ENCODE peak calls at places on chromosomes 4 and X, in nine cellular contexts. Z is CD8-positive, alpha-beta T cell; T is fibroblast of the aortic adventitia; H is CD4-positive, alpha-beta T cell; D is Peyer's patch; K is activated CD8-positive, alpha-beta T cell treated with anti-CD3 and anti-CD28 coated beads for 36 hours; C is tibial artery; Y is GM20000; P is astrocyte of the cerebellum. J is an unnamed sample.

GRCh38 chr4:121950680-121951569 is 935 bp downstream of the TRPC3 start:
- DNase-seq in Z (no peak), C (peak; percentile 66), P (no peak), Y (peak; percentile 65), D (peak; percentile 55), T (no peak), K (peak; percentile 26), H (no peak), J (peak; percentile 48)

GRCh38 chrX:41779058-41779564 is 55.1 kb downstream of the GPR82 start:
- DNase-seq in P (peak; percentile 13), Z (no peak), Y (no peak), K (no peak), D (no peak), C (no peak), H (no peak), T (peak; percentile 49), J (no peak)

GRCh38 chr4:72846280-72847111 is 223.0 kb downstream of the COX18 start:
- DNase-seq in Y (no peak), H (no peak), P (no peak), C (no peak), T (no peak), Z (no peak), D (no peak), K (no peak), J (no peak)

GRCh38 chr4:81449018-81449417 is 22.7 kb downstream of the RASGEF1B start:
- DNase-seq in Z (no peak), Y (no peak), K (no peak), T (no peak), P (no peak), H (no peak), C (no peak), D (no peak), J (no peak)

GRCh38 chr4:168527560-168527959 is 30.7 kb downstream of the PALLD start:
- DNase-seq in K (no peak), D (no peak), H (no peak), T (no peak), Z (no peak), Y (no peak), C (no peak), P (no peak), J (no peak)

GRCh38 chrX:136215559-136215958 is 35.6 kb downstream of the MAP7D3 start:
- DNase-seq in P (peak; percentile 22), T (no peak), Y (no peak), H (no peak), K (no peak), C (no peak), D (no peak), Z (no peak), J (no peak)

GRCh38 chr4:2300431-2300861 is 38.5 kb upstream of the MXD4 start:
- DNase-seq in Z (no peak), T (no peak), P (no peak), H (no peak), K (no peak), D (no peak), Y (no peak), C (peak; percentile 57), J (no peak)

GRCh38 chr4:164614999-164615398 is 138.9 kb upstream of the SMIM31 start:
- DNase-seq in T (no peak), Y (no peak), C (no peak), D (no peak), K (no peak), H (no peak), Z (no peak), P (no peak), J (no peak)

GRCh38 chr4:149754526-149754925 is 61.1 kb downstream of the IQCM start:
- DNase-seq in C (no peak), T (peak; percentile 19), H (no peak), K (no peak), D (no peak), P (peak; percentile 3), Y (no peak), Z (no peak), J (no peak)

GRCh38 chrX:107674480-107675364 is 46.4 kb downstream of the PRPS1 start:
- DNase-seq in D (peak; percentile 84), H (peak; percentile 41), Y (no peak), C (peak; percentile 88), K (peak; percentile 41), P (no peak), T (peak; percentile 32), Z (peak; percentile 16), J (no peak)

GRCh38 chrX:154751669-154752271 is 893 bp upstream of the GAB3 start:
- DNase-seq in K (no peak), H (no peak), P (no peak), Y (no peak), T (no peak), D (no peak), C (no peak), Z (no peak), J (no peak)

GRCh38 chr4:85778809-85779124 is 303.8 kb downstream of the ARHGAP24 start:
- DNase-seq in Y (peak; percentile 30), C (no peak), T (peak; percentile 58), Z (no peak), H (no peak), D (no peak), K (no peak), P (no peak), J (peak; percentile 34)

GRCh38 chr4:1082215-1083182 is 30.9 kb downstream of the RNF212 start:
- DNase-seq in H (no peak), T (peak; percentile 79), K (no peak), Z (no peak), D (peak; percentile 85), Y (no peak), C (peak; percentile 87), P (peak; percentile 24), J (no peak)

GRCh38 chr4:52799813-52800212 is 48.6 kb upstream of the ERVMER34-1 start:
- DNase-seq in H (no peak), C (no peak), P (no peak), D (no peak), Y (no peak), T (no peak), Z (no peak), K (no peak), J (no peak)

GRCh38 chr4:67584496-67584895 is 26.0 kb downstream of the STAP1 start:
- DNase-seq in Z (no peak), C (no peak), K (no peak), P (no peak), T (no peak), H (no peak), Y (no peak), D (no peak), J (no peak)

DNA sequence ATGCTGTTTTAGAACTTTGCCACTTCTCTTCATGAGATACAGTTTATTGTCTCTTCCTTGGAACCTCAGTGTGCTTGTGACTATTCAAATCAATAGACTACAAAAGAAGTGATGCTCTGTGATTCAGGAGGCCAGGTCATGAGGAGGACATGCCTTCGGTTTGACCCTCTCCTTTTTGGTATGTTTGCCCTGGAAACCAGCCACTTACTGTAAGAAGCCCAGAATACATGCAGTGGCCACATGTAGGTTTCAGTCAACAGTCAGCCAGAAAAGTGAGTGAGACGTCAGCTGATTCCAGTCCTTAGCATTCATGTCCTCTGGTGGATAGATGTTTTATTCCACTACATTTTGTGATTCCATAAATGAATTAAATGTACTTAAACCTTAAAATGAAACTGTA is 328.7 kb downstream of the PCDH18 start:
- DNase-seq in D (no peak), K (no peak), Z (no peak), H (no peak), Y (no peak), P (peak; percentile 65), C (no peak), T (peak; percentile 76), J (no peak)
- TF ChIP-seq CTCF in D (no peak), K (no peak), Z (no peak), H (no peak), Y (no peak), P (no peak), C (no peak), T (no peak), J (no peak)

DNA sequence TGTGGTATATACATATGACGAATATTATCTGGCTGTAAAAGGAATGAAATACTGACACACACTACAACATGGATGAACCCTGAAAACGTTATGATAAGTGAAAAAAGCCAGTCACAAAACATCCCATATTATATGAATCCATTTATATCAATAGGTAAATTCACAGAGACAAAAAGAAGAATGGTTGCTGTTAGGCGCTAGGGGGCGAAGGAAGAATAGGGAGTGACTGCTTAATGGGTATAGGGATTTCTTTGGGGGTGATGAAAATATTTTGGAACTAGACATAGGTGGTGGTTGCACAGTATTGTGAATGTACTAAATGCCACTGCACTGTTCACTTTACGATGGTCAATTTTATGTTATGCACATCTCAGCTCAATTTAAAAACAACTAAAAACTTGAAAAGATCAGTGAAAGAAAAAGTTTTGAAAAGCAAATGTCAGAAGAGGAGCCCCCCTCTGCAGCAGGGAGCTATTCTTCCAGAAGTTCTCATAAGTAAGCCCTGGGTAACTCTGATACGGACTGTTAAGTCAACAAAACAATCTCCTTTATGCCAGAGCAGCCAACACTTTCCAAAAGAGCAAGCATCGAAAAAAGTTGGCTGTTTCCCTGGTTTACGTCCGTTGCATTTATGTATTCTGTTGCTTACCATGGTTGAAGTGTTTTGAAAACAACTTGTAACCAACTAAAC is 96.3 kb upstream of the EGFL6 start:
- DNase-seq in Z (no peak), H (no peak), T (peak; percentile 32), P (no peak), K (no peak), C (no peak), D (no peak), Y (no peak), J (no peak)
- TF ChIP-seq CTCF in Z (no peak), H (no peak), T (no peak), P (peak; percentile 21), K (no peak), C (no peak), D (no peak), Y (no peak), J (no peak)

GRCh38 chrX:13254076-13254785 is 65.6 kb downstream of the ATXN3L start:
- DNase-seq in H (no peak), T (peak; percentile 31), P (no peak), D (peak; percentile 70), C (no peak), Y (peak; percentile 32), K (peak; percentile 32), Z (no peak), J (peak; percentile 14)
- TF ChIP-seq CTCF in H (no peak), T (no peak), P (peak; percentile 2), D (no peak), C (no peak), Y (no peak), K (no peak), Z (no peak), J (peak; percentile 28)

DNA sequence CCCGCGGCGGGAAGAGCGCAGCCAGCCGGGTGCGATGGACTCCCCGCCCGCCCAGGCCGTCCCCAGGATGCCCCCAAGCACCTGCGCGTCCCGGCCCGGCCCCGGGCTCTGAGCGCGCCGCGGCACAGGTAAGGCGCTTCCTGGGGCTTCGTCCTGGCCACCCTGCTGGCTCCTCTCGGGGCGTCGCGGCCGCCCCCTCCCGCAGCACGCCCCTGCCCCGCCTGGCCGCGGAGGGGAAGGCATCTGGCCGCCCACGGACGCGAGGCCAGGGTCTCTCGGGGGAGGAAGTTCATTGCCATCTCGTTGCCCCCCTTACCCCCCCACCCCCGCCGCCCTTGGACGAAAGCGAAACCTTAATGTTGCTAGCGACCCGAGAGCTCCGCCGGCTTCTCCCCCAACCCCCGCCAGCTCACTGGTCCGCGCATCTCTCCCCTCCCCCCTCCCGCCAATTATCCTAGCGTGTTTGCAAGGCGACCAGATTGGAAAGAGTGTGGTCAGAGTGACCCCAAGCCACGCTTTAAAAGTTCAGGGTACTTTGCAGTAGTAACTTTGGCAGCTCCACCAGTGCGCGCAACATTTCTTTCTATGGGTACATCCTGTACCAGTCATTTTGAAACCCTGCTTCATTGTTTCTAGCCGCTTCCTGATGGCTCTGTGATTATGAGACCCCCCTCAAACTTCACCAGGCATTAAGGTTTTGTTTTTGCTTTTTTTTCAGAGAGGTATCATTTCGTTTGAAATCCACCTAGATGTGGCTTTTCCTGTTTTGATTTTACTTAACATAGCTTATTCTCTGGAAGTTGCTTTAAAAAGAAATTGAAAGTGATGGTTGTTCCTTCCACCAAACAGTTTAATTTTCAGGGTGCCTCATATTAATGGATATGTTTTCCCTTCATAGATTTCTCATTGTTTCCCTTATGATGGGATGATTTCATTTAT is 606 bp downstream of the TBC1D1 start:
- DNase-seq in C (peak; percentile 83), Z (peak; percentile 43), K (peak; percentile 88), D (peak; percentile 80), P (no peak), Y (peak; percentile 80), T (peak; percentile 19), H (peak; percentile 13), J (peak; percentile 75)
- TF ChIP-seq CTCF in C (no peak), Z (no peak), K (no peak), D (no peak), P (no peak), Y (no peak), T (no peak), H (no peak), J (peak; percentile 9)

J was measured in GM10248.